ENCODE peak calls at places on chromosomes 11 and 22, in ten cellular contexts. Q is heart left ventricle; V is GDM1; F is fibroblast of the aortic adventitia; T is AG08396; O is GM23248; Y is AG20443; K is activated CD8-positive, alpha-beta memory T cell treated with anti-CD3 and anti-CD28 coated beads for 1 hour; X is HTR-8/SVneo; S is Daoy. D is an unnamed sample.

GRCh38 chr11:92296138-92296515 is 71.5 kb downstream of the FAT3 start:
- DNase-seq in Q (no peak), K (no peak), T (no peak), X (no peak), F (no peak), Y (no peak), V (no peak), S (peak), O (peak), D (no peak)

GRCh38 chr11:10385696-10386095 is 69.4 kb upstream of the AMPD3 start:
- DNase-seq in T (peak), Y (peak), Q (no peak), V (no peak), F (no peak), S (no peak), X (no peak), K (no peak), O (peak), D (no peak)

GRCh38 chr11:18578975-18579598 is 9.4 kb downstream of the UEVLD start:
- DNase-seq in F (no peak), S (no peak), V (no peak), X (no peak), O (no peak), Q (no peak), Y (no peak), T (no peak), K (no peak), D (no peak)

GRCh38 chr11:28736256-28736655 is 628.1 kb downstream of the METTL15 start:
- DNase-seq in O (no peak), Y (no peak), K (no peak), V (no peak), X (no peak), F (no peak), T (no peak), S (no peak), Q (no peak), D (no peak)

GRCh38 chr11:8260202-8260996 is 3.3 kb downstream of the LMO1 start:
- DNase-seq in Y (no peak), X (no peak), Q (no peak), S (no peak), T (no peak), V (no peak), F (no peak), K (no peak), O (no peak), D (no peak)

GRCh38 chr11:100925935-100926334 is 203.7 kb downstream of the PGR start:
- DNase-seq in F (peak), K (no peak), S (peak), X (peak), Q (no peak), V (no peak), Y (no peak), T (no peak), O (peak), D (peak)

GRCh38 chr11:61701298-61701993 is 21.3 kb downstream of the DAGLA start:
- DNase-seq in Y (no peak), Q (no peak), F (no peak), V (peak), X (no peak), O (no peak), K (no peak), T (no peak), S (peak), D (no peak)

GRCh38 chr11:123178166-123178565 is 16.9 kb downstream of the CLMP start:
- DNase-seq in Q (no peak), V (no peak), S (no peak), T (no peak), O (no peak), K (no peak), Y (no peak), X (no peak), F (no peak), D (no peak)

GRCh38 chr11:120210651-120211521 is at the start of gene OAF:
- DNase-seq in F (peak), X (peak), T (peak), K (no peak), S (peak), Y (peak), V (peak), Q (peak), O (peak), D (peak)

GRCh38 chr22:44730490-44731356 is 21.7 kb upstream of the ARHGAP8 start:
- DNase-seq in T (no peak), K (no peak), Q (no peak), F (no peak), Y (no peak), O (peak), V (no peak), S (no peak), X (no peak), D (no peak)

GRCh38 chr11:56950510-56950909 is 38.2 kb upstream of the OR5AK2 start:
- DNase-seq in Y (no peak), F (no peak), T (no peak), X (no peak), Q (no peak), O (peak), S (no peak), V (no peak), K (no peak), D (no peak)

D was measured in retinal pigment epithelial cell.